ENCODE peak calls at places on chromosome 1, in nine cellular contexts. One of them, this sample, is unnamed.

GRCh38 chr1:116724765-116725375 is 29.4 kb upstream of the CD2 start:
- DNase-seq in fibroblast of lung: peak; percentile 65
- DNase-seq in H9: no peak
- DNase-seq in pancreas: peak; percentile 65
- DNase-seq in GM12864: peak; percentile 24
- DNase-seq in mesothelial cell of epicardium: peak; percentile 49
- DNase-seq in A673: peak; percentile 78
- DNase-seq in WTC11: peak; percentile 74
- DNase-seq in prostate gland: peak; percentile 51
- DNase-seq in this sample: peak; percentile 73

GRCh38 chr1:98103617-98104284 is 182.9 kb upstream of the DPYD start:
- DNase-seq in fibroblast of lung: peak; percentile 52
- DNase-seq in A673: peak; percentile 31
- DNase-seq in mesothelial cell of epicardium: no peak
- DNase-seq in H9: no peak
- DNase-seq in prostate gland: no peak
- DNase-seq in WTC11: no peak
- DNase-seq in pancreas: no peak
- DNase-seq in GM12864: no peak
- DNase-seq in this sample: no peak

GRCh38 chr1:4046836-4047461 is 146.9 kb upstream of the C1orf174 start:
- DNase-seq in GM12864: no peak
- DNase-seq in prostate gland: no peak
- DNase-seq in A673: no peak
- DNase-seq in mesothelial cell of epicardium: no peak
- DNase-seq in WTC11: no peak
- DNase-seq in pancreas: no peak
- DNase-seq in H9: no peak
- DNase-seq in fibroblast of lung: no peak
- DNase-seq in this sample: no peak

GRCh38 chr1:191174298-191174697 is 696.6 kb upstream of the BRINP3 start:
- DNase-seq in fibroblast of lung: peak; percentile 54
- DNase-seq in WTC11: no peak
- DNase-seq in A673: no peak
- DNase-seq in mesothelial cell of epicardium: no peak
- DNase-seq in prostate gland: no peak
- DNase-seq in GM12864: peak; percentile 66
- DNase-seq in H9: no peak
- DNase-seq in pancreas: no peak
- DNase-seq in this sample: no peak

GRCh38 chr1:212290608-212291007 is 5.4 kb downstream of the PPP2R5A start:
- DNase-seq in A673: no peak
- DNase-seq in GM12864: no peak
- DNase-seq in mesothelial cell of epicardium: no peak
- DNase-seq in H9: no peak
- DNase-seq in WTC11: no peak
- DNase-seq in pancreas: no peak
- DNase-seq in prostate gland: no peak
- DNase-seq in fibroblast of lung: no peak
- DNase-seq in this sample: no peak

GRCh38 chr1:96309783-96310182 is 411.8 kb upstream of the PTBP2 start:
- DNase-seq in H9: no peak
- DNase-seq in mesothelial cell of epicardium: no peak
- DNase-seq in GM12864: no peak
- DNase-seq in A673: no peak
- DNase-seq in WTC11: no peak
- DNase-seq in fibroblast of lung: peak; percentile 88
- DNase-seq in prostate gland: no peak
- DNase-seq in pancreas: no peak
- DNase-seq in this sample: no peak

GRCh38 chr1:112893288-112894009 is 62.5 kb downstream of the SLC16A1 start:
- DNase-seq in fibroblast of lung: no peak
- DNase-seq in pancreas: no peak
- DNase-seq in H9: no peak
- DNase-seq in prostate gland: no peak
- DNase-seq in GM12864: no peak
- DNase-seq in mesothelial cell of epicardium: no peak
- DNase-seq in A673: no peak
- DNase-seq in WTC11: no peak
- DNase-seq in this sample: no peak

GRCh38 chr1:107405241-107405640 is 264.4 kb downstream of the NTNG1 start:
- DNase-seq in GM12864: no peak
- DNase-seq in pancreas: no peak
- DNase-seq in WTC11: no peak
- DNase-seq in H9: no peak
- DNase-seq in fibroblast of lung: peak; percentile 75
- DNase-seq in A673: peak; percentile 18
- DNase-seq in prostate gland: no peak
- DNase-seq in mesothelial cell of epicardium: no peak
- DNase-seq in this sample: no peak

GRCh38 chr1:189627427-189627826 is 850.2 kb downstream of the BRINP3 start:
- DNase-seq in pancreas: no peak
- DNase-seq in prostate gland: no peak
- DNase-seq in WTC11: no peak
- DNase-seq in mesothelial cell of epicardium: no peak
- DNase-seq in H9: no peak
- DNase-seq in fibroblast of lung: no peak
- DNase-seq in GM12864: no peak
- DNase-seq in A673: no peak
- DNase-seq in this sample: no peak

GRCh38 chr1:36306902-36307456 is 811 bp downstream of the SH3D21 start:
- DNase-seq in GM12864: peak; percentile 81
- DNase-seq in WTC11: peak; percentile 98
- DNase-seq in pancreas: peak; percentile 94
- DNase-seq in mesothelial cell of epicardium: peak; percentile 92
- DNase-seq in H9: peak; percentile 95
- DNase-seq in prostate gland: peak; percentile 92
- DNase-seq in A673: peak; percentile 95
- DNase-seq in fibroblast of lung: peak; percentile 84
- DNase-seq in this sample: peak; percentile 90

GRCh38 chr1:241521718-241522117 is 2.2 kb upstream of the FH start:
- DNase-seq in mesothelial cell of epicardium: no peak
- DNase-seq in fibroblast of lung: no peak
- DNase-seq in GM12864: no peak
- DNase-seq in pancreas: no peak
- DNase-seq in H9: no peak
- DNase-seq in prostate gland: no peak
- DNase-seq in A673: no peak
- DNase-seq in WTC11: no peak
- DNase-seq in this sample: no peak

GRCh38 chr1:28176492-28177470 is at the start of gene PTAFR:
- DNase-seq in H9: no peak
- DNase-seq in GM12864: no peak
- DNase-seq in prostate gland: no peak
- DNase-seq in fibroblast of lung: no peak
- DNase-seq in mesothelial cell of epicardium: no peak
- DNase-seq in pancreas: no peak
- DNase-seq in A673: no peak
- DNase-seq in WTC11: no peak
- DNase-seq in this sample: no peak

GRCh38 chr1:94067196-94067595 is 53.8 kb downstream of the ABCA4 start:
- DNase-seq in WTC11: no peak
- DNase-seq in A673: no peak
- DNase-seq in mesothelial cell of epicardium: no peak
- DNase-seq in fibroblast of lung: peak; percentile 51
- DNase-seq in prostate gland: no peak
- DNase-seq in H9: no peak
- DNase-seq in pancreas: no peak
- DNase-seq in GM12864: no peak
- DNase-seq in this sample: no peak

GRCh38 chr1:240790851-240791250 is 178.9 kb upstream of the GREM2 start:
- DNase-seq in WTC11: no peak
- DNase-seq in mesothelial cell of epicardium: no peak
- DNase-seq in prostate gland: no peak
- DNase-seq in H9: no peak
- DNase-seq in A673: no peak
- DNase-seq in GM12864: no peak
- DNase-seq in fibroblast of lung: peak; percentile 14
- DNase-seq in pancreas: no peak
- DNase-seq in this sample: no peak

GRCh38 chr1:84141177-84142003 is 2.7 kb upstream of the PRKACB start:
- DNase-seq in WTC11: no peak
- DNase-seq in GM12864: no peak
- DNase-seq in A673: peak; percentile 36
- DNase-seq in fibroblast of lung: peak; percentile 62
- DNase-seq in H9: no peak
- DNase-seq in mesothelial cell of epicardium: no peak
- DNase-seq in pancreas: no peak
- DNase-seq in prostate gland: no peak
- DNase-seq in this sample: no peak

GRCh38 chr1:92929461-92929860 is 31.8 kb downstream of the DIPK1A start:
- DNase-seq in WTC11: no peak
- DNase-seq in A673: no peak
- DNase-seq in fibroblast of lung: no peak
- DNase-seq in mesothelial cell of epicardium: no peak
- DNase-seq in H9: no peak
- DNase-seq in prostate gland: no peak
- DNase-seq in GM12864: no peak
- DNase-seq in pancreas: no peak
- DNase-seq in this sample: no peak

GRCh38 chr1:199759268-199759724 is 268.2 kb upstream of the NR5A2 start:
- DNase-seq in mesothelial cell of epicardium: no peak
- DNase-seq in WTC11: no peak
- DNase-seq in GM12864: no peak
- DNase-seq in H9: no peak
- DNase-seq in pancreas: no peak
- DNase-seq in fibroblast of lung: peak; percentile 34
- DNase-seq in A673: no peak
- DNase-seq in prostate gland: no peak
- DNase-seq in this sample: no peak

GRCh38 chr1:197024460-197024859 is 42.6 kb downstream of the F13B start:
- DNase-seq in A673: no peak
- DNase-seq in fibroblast of lung: peak; percentile 16
- DNase-seq in pancreas: no peak
- DNase-seq in WTC11: no peak
- DNase-seq in prostate gland: no peak
- DNase-seq in H9: no peak
- DNase-seq in mesothelial cell of epicardium: no peak
- DNase-seq in GM12864: no peak
- DNase-seq in this sample: no peak

GRCh38 chr1:100731309-100731708 is 11.8 kb downstream of the VCAM1 start:
- DNase-seq in pancreas: no peak
- DNase-seq in A673: no peak
- DNase-seq in mesothelial cell of epicardium: no peak
- DNase-seq in fibroblast of lung: no peak
- DNase-seq in prostate gland: no peak
- DNase-seq in GM12864: no peak
- DNase-seq in WTC11: no peak
- DNase-seq in H9: no peak
- DNase-seq in this sample: no peak
- TF ChIP-seq CTCF in pancreas: no peak
- TF ChIP-seq CTCF in A673: no peak
- TF ChIP-seq CTCF in mesothelial cell of epicardium: no peak
- TF ChIP-seq CTCF in fibroblast of lung: no peak
- TF ChIP-seq CTCF in prostate gland: no peak
- TF ChIP-seq CTCF in GM12864: no peak
- TF ChIP-seq CTCF in WTC11: no peak
- TF ChIP-seq CTCF in H9: no peak
- TF ChIP-seq CTCF in this sample: no peak

GRCh38 chr1:111197598-111198289 is 2.7 kb downstream of the DENND2D start:
- DNase-seq in A673: peak; percentile 27
- DNase-seq in pancreas: no peak
- DNase-seq in prostate gland: no peak
- DNase-seq in mesothelial cell of epicardium: no peak
- DNase-seq in GM12864: peak; percentile 67
- DNase-seq in H9: peak; percentile 85
- DNase-seq in fibroblast of lung: no peak
- DNase-seq in WTC11: peak; percentile 51
- DNase-seq in this sample: peak; percentile 43
- TF ChIP-seq CTCF in A673: peak; percentile 38
- TF ChIP-seq CTCF in pancreas: no peak
- TF ChIP-seq CTCF in prostate gland: no peak
- TF ChIP-seq CTCF in mesothelial cell of epicardium: no peak
- TF ChIP-seq CTCF in GM12864: peak; percentile 89
- TF ChIP-seq CTCF in H9: peak; percentile 77
- TF ChIP-seq CTCF in fibroblast of lung: peak; percentile 19
- TF ChIP-seq CTCF in WTC11: no peak
- TF ChIP-seq CTCF in this sample: peak; percentile 45

GRCh38 chr1:2598329-2598931 is 11.9 kb downstream of the PRXL2B start:
- DNase-seq in GM12864: no peak
- DNase-seq in fibroblast of lung: no peak
- DNase-seq in WTC11: no peak
- DNase-seq in mesothelial cell of epicardium: no peak
- DNase-seq in pancreas: no peak
- DNase-seq in A673: no peak
- DNase-seq in H9: no peak
- DNase-seq in prostate gland: no peak
- DNase-seq in this sample: no peak
- TF ChIP-seq CTCF in GM12864: peak; percentile 23
- TF ChIP-seq CTCF in fibroblast of lung: no peak
- TF ChIP-seq CTCF in WTC11: no peak
- TF ChIP-seq CTCF in mesothelial cell of epicardium: no peak
- TF ChIP-seq CTCF in pancreas: no peak
- TF ChIP-seq CTCF in A673: no peak
- TF ChIP-seq CTCF in H9: peak; percentile 36
- TF ChIP-seq CTCF in prostate gland: no peak
- TF ChIP-seq CTCF in this sample: no peak

GRCh38 chr1:154864189-154864985 is 5.7 kb downstream of the KCNN3 start:
- DNase-seq in GM12864: no peak
- DNase-seq in fibroblast of lung: no peak
- DNase-seq in H9: no peak
- DNase-seq in WTC11: no peak
- DNase-seq in pancreas: no peak
- DNase-seq in prostate gland: no peak
- DNase-seq in mesothelial cell of epicardium: no peak
- DNase-seq in A673: no peak
- DNase-seq in this sample: no peak
- TF ChIP-seq CTCF in GM12864: no peak
- TF ChIP-seq CTCF in fibroblast of lung: no peak
- TF ChIP-seq CTCF in H9: no peak
- TF ChIP-seq CTCF in WTC11: no peak
- TF ChIP-seq CTCF in pancreas: no peak
- TF ChIP-seq CTCF in prostate gland: no peak
- TF ChIP-seq CTCF in mesothelial cell of epicardium: no peak
- TF ChIP-seq CTCF in A673: no peak
- TF ChIP-seq CTCF in this sample: no peak

DNA sequence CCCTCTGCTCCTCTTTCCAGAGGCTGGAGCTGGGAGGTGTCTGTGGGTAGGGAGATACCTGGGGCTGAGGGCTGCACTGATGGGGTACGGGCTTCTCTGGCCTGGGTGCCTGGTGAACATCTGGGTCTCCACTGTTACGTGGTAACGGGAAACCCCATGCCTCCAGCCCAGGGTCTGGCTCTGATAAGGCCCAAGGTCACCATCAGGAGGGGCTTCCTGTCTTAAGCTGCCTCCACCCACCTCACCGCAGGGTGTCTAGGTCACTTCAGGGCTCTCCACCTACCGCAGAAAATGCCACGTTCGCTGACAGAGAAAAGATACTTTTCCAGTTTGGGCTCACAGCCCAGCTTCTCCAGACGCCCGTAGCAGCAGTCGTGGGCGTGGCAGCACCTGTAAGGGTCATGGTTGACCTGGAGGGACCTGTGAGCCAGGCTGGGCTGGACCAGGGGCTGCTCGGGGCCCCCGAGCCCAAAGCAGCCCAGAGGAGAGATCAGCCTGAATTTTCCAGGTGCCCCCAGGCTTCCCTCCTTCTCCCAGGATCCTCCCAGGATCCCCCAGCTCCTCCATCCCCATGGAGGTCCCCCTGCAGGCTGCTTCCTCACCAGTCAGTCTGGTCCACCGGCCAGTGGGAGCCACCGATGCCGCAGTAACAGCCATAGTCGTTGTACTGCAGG is 1.3 kb downstream of the PLA2G2E start:
- DNase-seq in fibroblast of lung: no peak
- DNase-seq in A673: no peak
- DNase-seq in H9: no peak
- DNase-seq in WTC11: no peak
- DNase-seq in prostate gland: no peak
- DNase-seq in mesothelial cell of epicardium: no peak
- DNase-seq in pancreas: no peak
- DNase-seq in GM12864: no peak
- DNase-seq in this sample: no peak
- TF ChIP-seq CTCF in fibroblast of lung: no peak
- TF ChIP-seq CTCF in A673: no peak
- TF ChIP-seq CTCF in H9: no peak
- TF ChIP-seq CTCF in WTC11: no peak
- TF ChIP-seq CTCF in prostate gland: no peak
- TF ChIP-seq CTCF in mesothelial cell of epicardium: no peak
- TF ChIP-seq CTCF in pancreas: no peak
- TF ChIP-seq CTCF in GM12864: no peak
- TF ChIP-seq CTCF in this sample: no peak

This sample was measured in BE2C.